ENCODE peak calls at places on chromosomes 4 and X, in six cellular contexts. G, S, B, T, A and M are unnamed samples. For H3K9me3 and H3K27me3, the result is how much of the 10 kb centered on the place peaks cover.

GRCh38 chrX:120115438-120115963 is at the start of gene RHOXF1:
- DNase-seq in A (no peak), B (no peak), S (no peak), T (no peak), G (no peak), M (no peak)

GRCh38 chrX:110428144-110428543 is 69.5 kb downstream of the RTL9 start:
- DNase-seq in B (no peak), G (no peak), T (no peak), S (no peak), A (no peak), M (no peak)

GRCh38 chrX:41350150-41350975 is 16.4 kb downstream of the DDX3X start:
- DNase-seq in T (no peak), A (no peak), G (peak), S (no peak), B (no peak), M (no peak)

GRCh38 chrX:74536142-74537010 is 78.0 kb downstream of the RLIM start:
- DNase-seq in A (peak), S (peak), T (peak), B (peak), G (peak), M (peak)

GRCh38 chr4:140296335-140296753 is 77.1 kb upstream of the SCOC start:
- DNase-seq in T (peak), A (peak), B (peak), S (peak), G (peak), M (peak)

GRCh38 chr4:185730849-185731608 is 81.0 kb downstream of the SORBS2 start:
- DNase-seq in B (no peak), T (peak), G (no peak), S (no peak), A (no peak), M (no peak)

GRCh38 chrX:4225086-4225485 is 511.6 kb upstream of the PRKX start:
- DNase-seq in B (no peak), T (no peak), G (no peak), S (no peak), A (no peak), M (no peak)

GRCh38 chr4:52037730-52038108 is 380 bp downstream of the SGCB start:
- DNase-seq in S (peak), T (peak), A (peak), B (peak), G (peak), M (no peak)

GRCh38 chr4:42710761-42711160 is 53.9 kb upstream of the ATP8A1 start:
- DNase-seq in B (no peak), A (no peak), T (no peak), G (no peak), S (no peak), M (no peak)

GRCh38 chr4:31662951-31663350 is 942.8 kb downstream of the PCDH7 start:
- DNase-seq in B (no peak), S (no peak), T (no peak), G (no peak), A (no peak), M (no peak)

GRCh38 chrX:7218321-7219152 is 70.6 kb upstream of the PUDP start:
- DNase-seq in A (no peak), T (no peak), B (no peak), G (no peak), S (no peak), M (no peak)

GRCh38 chr4:1236103-1236641 is 12.8 kb downstream of the CTBP1 start:
- DNase-seq in B (peak), T (no peak), G (no peak), S (peak), A (no peak), M (no peak)

GRCh38 chr4:88792268-88792781 is 94.7 kb upstream of the NAP1L5 start:
- DNase-seq in T (peak), G (peak), A (no peak), B (no peak), S (no peak), M (peak)

GRCh38 chrX:78493180-78493579 is 165.8 kb upstream of the CYSLTR1 start:
- DNase-seq in B (no peak), T (no peak), G (no peak), A (no peak), S (no peak), M (no peak)

GRCh38 chrX:145178268-145178667 is 69.0 kb upstream of the SPANXN1 start:
- DNase-seq in B (no peak), T (no peak), G (no peak), S (no peak), A (peak), M (no peak)
- H3K9me3 ChIP-seq in B (under half), T (under half), G (under half), S (under half), A (under half), M (under half)

DNA sequence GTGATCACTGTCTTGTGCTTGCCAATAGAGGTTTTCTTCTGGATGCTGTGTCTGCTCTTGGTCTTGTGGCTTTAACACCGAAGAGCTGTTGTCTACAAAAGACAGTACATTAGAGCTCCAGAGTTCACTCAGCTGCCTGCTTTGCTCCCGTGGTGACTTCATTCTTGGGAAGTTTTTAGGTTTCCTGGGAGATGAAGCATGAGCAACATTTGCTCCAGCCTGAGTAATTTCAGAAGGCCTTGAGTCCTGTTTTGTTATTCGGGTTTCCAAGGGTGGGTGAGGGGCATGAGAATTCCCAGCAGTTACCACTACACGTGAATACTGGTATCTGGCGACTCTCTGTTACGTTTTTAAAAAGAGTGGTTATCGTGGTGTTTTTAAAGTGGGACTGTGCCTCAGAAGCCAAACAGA is 189.2 kb downstream of the SHROOM3 start:
- DNase-seq in B (peak), G (peak), T (peak), S (peak), A (no peak), M (peak)
- H3K27ac ChIP-seq in B (peak), G (peak), T (peak), S (peak), A (peak), M (peak)

DNA sequence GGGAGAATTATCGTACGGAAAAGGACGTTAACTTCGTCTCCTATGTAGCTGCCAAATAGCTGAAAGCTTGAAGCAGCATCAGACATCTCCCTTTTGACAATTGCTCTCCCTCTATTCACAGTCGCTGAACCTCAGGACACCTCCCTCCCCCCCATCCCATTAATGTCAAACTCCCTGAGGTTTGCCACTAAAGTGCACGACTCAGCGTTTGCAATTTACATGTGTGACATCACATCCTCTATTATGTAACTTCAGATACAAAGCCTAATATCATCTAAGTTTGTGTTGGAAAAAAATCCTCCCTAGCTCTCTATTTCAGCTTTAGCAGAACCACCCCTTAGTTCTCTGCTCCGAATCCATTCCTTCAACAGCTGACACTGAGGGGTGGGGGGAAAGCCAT is 5.5 kb upstream of the NR3C2 start:
- DNase-seq in G (no peak), A (no peak), S (no peak), T (no peak), B (no peak), M (no peak)
- H3K27me3 ChIP-seq in G (under half), A (half or more), S (under half), T (under half), B (under half), M (under half)

GRCh38 chrX:17160971-17161370 is 214.0 kb upstream of the NHS start:
- DNase-seq in T (no peak), A (peak), G (no peak), B (no peak), S (no peak), M (no peak)
- H3K9me3 ChIP-seq in T (under half), A (under half), G (under half), B (under half), S (under half), M (under half)

GRCh38 chrX:139969286-139969685 is 4.0 kb upstream of the CXorf66 start:
- DNase-seq in G (no peak), T (no peak), A (no peak), S (no peak), B (no peak), M (no peak)
- H3K27ac ChIP-seq in G (no peak), T (no peak), A (no peak), S (no peak), B (no peak), M (no peak)

GRCh38 chr4:4848540-4848939 is 10.9 kb upstream of the MSX1 start:
- DNase-seq in B (no peak), A (no peak), G (no peak), S (peak), T (no peak), M (no peak)

GRCh38 chr4:4847011-4847410 is 12.5 kb upstream of the MSX1 start:
- DNase-seq in A (no peak), T (no peak), S (peak), B (no peak), G (no peak), M (no peak)

GRCh38 chr4:4842476-4843441 is 16.7 kb upstream of the MSX1 start:
- DNase-seq in A (no peak), T (no peak), S (peak), B (no peak), G (no peak), M (no peak)

GRCh38 chr4:4843651-4844291 is 15.7 kb upstream of the MSX1 start:
- DNase-seq in S (peak), T (no peak), G (no peak), B (no peak), A (no peak), M (no peak)

DNA sequence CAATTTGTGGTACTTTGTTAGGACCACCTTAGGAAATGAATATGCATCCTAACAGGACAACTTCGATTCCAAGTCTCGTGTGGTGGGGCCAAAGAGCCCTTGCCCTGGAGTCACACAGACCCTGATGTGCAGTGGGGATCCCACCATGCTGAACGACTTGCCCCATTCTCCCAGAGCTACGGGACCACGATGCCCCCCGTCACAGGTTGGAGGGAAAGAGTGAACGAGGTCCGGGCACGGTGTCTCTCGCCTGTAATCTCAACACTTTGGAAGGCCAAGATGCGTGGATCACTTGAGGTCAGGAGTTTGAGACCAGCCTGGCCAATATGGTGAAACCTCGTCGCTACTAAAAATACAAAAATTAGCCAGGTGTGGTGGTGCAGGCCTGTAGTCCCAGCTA is 14.4 kb upstream of the MSX1 start:
- DNase-seq in G (no peak), B (no peak), A (no peak), S (peak), T (no peak), M (no peak)
- H3K27me3 ChIP-seq in G (under half), B (under half), A (under half), S (under half), T (under half), M (under half)

GRCh38 chr4:206054-206453 is 81.8 kb downstream of the ZNF718 start:
- DNase-seq in B (no peak), G (no peak), T (no peak), A (no peak), S (no peak), M (no peak)
- H3K9me3 ChIP-seq in B (under half), G (under half), T (under half), A (under half), S (under half), M (under half)

GRCh38 chrX:21839334-21840198 is at the start of gene MBTPS2:
- DNase-seq in T (peak), G (peak), S (peak), A (peak), B (peak), M (peak)

GRCh38 chrX:21838937-21839333 is 482 bp upstream of the MBTPS2 start:
- DNase-seq in T (no peak), B (no peak), S (no peak), A (no peak), G (peak), M (no peak)

GRCh38 chrX:21843179-21843578 is 3.8 kb downstream of the MBTPS2 start:
- DNase-seq in S (no peak), B (no peak), T (no peak), A (no peak), G (peak), M (no peak)

GRCh38 chrX:21837056-21837455 is 2.4 kb upstream of the MBTPS2 start:
- DNase-seq in T (no peak), G (no peak), S (no peak), B (no peak), A (no peak), M (no peak)

GRCh38 chrX:21840199-21840557 is 761 bp downstream of the MBTPS2 start:
- DNase-seq in T (no peak), G (peak), B (no peak), S (no peak), A (no peak), M (no peak)
- H3K27ac ChIP-seq in T (peak), G (peak), B (peak), S (peak), A (no peak), M (no peak)

GRCh38 chr4:46993075-46994006 is at the start of gene GABRA4:
- DNase-seq in A (no peak), G (no peak), T (peak), S (no peak), B (no peak), M (no peak)
- H3K27me3 ChIP-seq in A (under half), G (under half), T (under half), S (under half), B (under half), M (under half)